ENCODE peak calls at places on chromosomes 2 and 18, in six cellular contexts. J, C, U, E, H and L are unnamed samples.

GRCh38 chr18:54852780-54853675 is 24.8 kb downstream of the RAB27B start:
- DNase-seq in H (no peak), C (no peak), E (no peak), U (no peak), J (no peak), L (no peak)

GRCh38 chr2:222427606-222428320 is 3.4 kb downstream of the SGPP2 start:
- DNase-seq in J (no peak), U (no peak), H (peak; percentile 69), E (no peak), C (no peak), L (no peak)

GRCh38 chr18:11366410-11366809 is 217.0 kb upstream of the PIEZO2 start:
- DNase-seq in J (peak; percentile 3), E (peak; percentile 60), U (no peak), C (no peak), H (no peak), L (no peak)

GRCh38 chr2:109205447-109205846 is 76.4 kb downstream of the SH3RF3 start:
- DNase-seq in C (no peak), U (no peak), H (no peak), E (no peak), J (no peak), L (no peak)

GRCh38 chr2:234957533-234958135 is 5.8 kb downstream of the SH3BP4 start:
- DNase-seq in H (peak; percentile 72), J (no peak), E (peak; percentile 69), C (no peak), U (no peak), L (no peak)

GRCh38 chr2:24771905-24772586 is 21.1 kb downstream of the PTRHD1 start:
- DNase-seq in C (no peak), H (no peak), J (no peak), E (no peak), U (no peak), L (no peak)

GRCh38 chr2:54416166-54416798 is 39.8 kb upstream of the SPTBN1 start:
- DNase-seq in C (no peak), E (peak; percentile 21), J (no peak), H (no peak), U (peak; percentile 56), L (no peak)

GRCh38 chr18:23422751-23423418 is 30.2 kb upstream of the RIOK3 start:
- DNase-seq in U (peak; percentile 66), H (peak; percentile 29), E (peak; percentile 35), J (no peak), C (peak; percentile 36), L (no peak)

GRCh38 chr2:151028691-151029176 is 232.9 kb downstream of the RBM43 start:
- DNase-seq in E (no peak), J (no peak), H (no peak), U (no peak), C (no peak), L (no peak)

GRCh38 chr2:122251153-122251552 is 495.7 kb downstream of the TSN start:
- DNase-seq in H (no peak), E (no peak), J (no peak), U (no peak), C (no peak), L (no peak)

GRCh38 chr2:16012626-16013501 is 72.5 kb downstream of the MYCN start:
- DNase-seq in J (no peak), U (no peak), C (no peak), E (no peak), H (peak; percentile 30), L (no peak)

GRCh38 chr2:9087151-9087681 is 83.7 kb upstream of the MBOAT2 start:
- DNase-seq in H (no peak), E (no peak), U (no peak), C (no peak), J (no peak), L (no peak)

DNA sequence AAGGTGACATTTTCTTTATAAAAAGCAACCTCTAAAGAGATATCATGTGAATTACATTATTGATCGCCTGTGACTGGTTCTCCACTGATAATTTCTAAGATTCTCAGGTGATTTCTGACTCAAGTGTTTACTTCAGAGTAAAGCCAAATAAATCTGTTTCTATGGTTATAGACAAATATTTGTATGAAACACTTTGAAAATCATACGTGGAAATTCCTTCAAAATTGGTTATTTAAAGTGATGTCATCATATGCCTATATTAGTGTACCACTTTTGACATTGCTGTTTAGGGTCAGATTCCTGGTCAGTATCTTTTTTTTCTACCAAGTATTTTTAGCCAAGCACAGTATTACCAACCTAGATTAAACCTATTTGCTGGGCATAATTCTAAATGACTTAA is 881.3 kb upstream of the FAM98A start:
- DNase-seq in U (no peak), H (no peak), E (no peak), J (no peak), C (no peak), L (no peak)
- TF ChIP-seq CTCF in U (no peak), H (no peak), E (no peak), J (no peak), C (no peak), L (no peak)

GRCh38 chr2:45728458-45728942 is 77.0 kb downstream of the PRKCE start:
- DNase-seq in H (no peak), U (no peak), C (no peak), E (no peak), J (no peak), L (no peak)

GRCh38 chr2:45732946-45733345 is 81.5 kb downstream of the PRKCE start:
- DNase-seq in C (no peak), U (no peak), E (no peak), H (no peak), J (no peak), L (no peak)

GRCh38 chr2:45731146-45731545 is 79.7 kb downstream of the PRKCE start:
- DNase-seq in H (no peak), E (no peak), C (no peak), U (no peak), J (no peak), L (no peak)

GRCh38 chr2:45732436-45732835 is 81.0 kb downstream of the PRKCE start:
- DNase-seq in J (no peak), C (no peak), E (no peak), U (no peak), H (no peak), L (no peak)

DNA sequence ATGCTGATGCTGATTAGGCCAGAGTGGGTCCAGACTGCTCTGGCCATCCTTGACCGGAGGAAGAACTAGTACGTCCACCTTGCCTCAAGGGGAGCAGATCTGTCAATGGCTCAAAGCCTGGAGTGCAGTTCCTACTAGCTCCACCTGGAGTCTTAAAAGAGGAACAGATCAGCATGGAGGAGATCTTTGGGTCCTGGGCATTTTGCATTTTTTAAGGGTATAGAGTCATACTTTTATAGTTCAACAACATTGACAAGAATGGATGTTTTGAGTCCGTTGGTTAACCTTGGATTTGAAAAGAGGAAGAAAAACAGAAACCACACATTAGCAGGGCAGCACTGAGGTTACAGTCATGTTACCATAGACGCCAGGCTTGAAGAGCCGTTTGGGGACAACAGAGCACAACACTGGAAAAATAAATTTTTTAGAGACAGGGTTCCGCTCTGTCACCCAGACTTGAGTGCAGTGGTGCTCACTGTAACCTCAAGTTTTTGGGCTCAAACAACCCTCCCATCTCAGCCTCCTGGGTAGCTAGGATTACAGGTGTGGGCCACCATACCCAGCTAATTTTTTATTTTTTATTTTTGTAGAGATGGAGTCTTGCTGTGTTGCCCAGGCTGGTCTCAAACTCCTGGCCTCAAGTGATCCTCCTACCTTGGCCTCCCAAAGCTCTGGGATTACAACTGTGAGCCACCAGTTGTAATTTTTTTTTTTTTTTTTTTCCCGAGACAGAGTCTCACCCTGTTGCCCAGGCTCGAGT is 78.5 kb downstream of the PRKCE start:
- DNase-seq in J (no peak), U (peak; percentile 57), E (peak; percentile 7), C (peak; percentile 36), H (peak; percentile 25), L (no peak)
- TF ChIP-seq CTCF in J (peak; percentile 4), U (peak; percentile 49), E (peak; percentile 56), C (no peak), H (no peak), L (peak; percentile 13)

GRCh38 chr2:19352946-19353720 is 5.3 kb downstream of the OSR1 start:
- DNase-seq in E (no peak), H (no peak), U (no peak), J (no peak), C (no peak), L (no peak)
- TF ChIP-seq CTCF in E (peak; percentile 48), H (no peak), U (no peak), J (no peak), C (no peak), L (no peak)

GRCh38 chr2:36578343-36579296 is 19.3 kb downstream of the FEZ2 start:
- DNase-seq in U (no peak), J (no peak), H (peak; percentile 50), C (peak; percentile 13), E (no peak), L (no peak)
- TF ChIP-seq CTCF in U (no peak), J (no peak), H (no peak), C (no peak), E (no peak), L (no peak)